ENCODE peak calls at places on chromosome 14, in ten cellular contexts. F is A549; J is heart left ventricle; O is CD4-positive, CD25-positive, alpha-beta regulatory T cell; P is MM.1S; E is fibroblast of lung; L is RWPE2; A is prostate gland; Z is iPS DF 6.9; R is small intestine. M is an unnamed sample.

GRCh38 chr14:52241102-52241793 is 26.2 kb upstream of the PTGDR start:
- DNase-seq in P (no peak), A (no peak), E (peak; percentile 78), L (no peak), J (no peak), Z (no peak), R (no peak), F (no peak), O (no peak), M (no peak)

GRCh38 chr14:76050797-76051392 is 65.3 kb downstream of the IFT43 start:
- DNase-seq in O (peak; percentile 53), A (peak; percentile 38), F (peak; percentile 60), L (no peak), P (peak; percentile 17), J (no peak), Z (peak; percentile 31), R (peak; percentile 57), E (peak; percentile 36), M (peak; percentile 57)

GRCh38 chr14:65723348-65723747 is 310.8 kb downstream of the FUT8 start:
- DNase-seq in R (no peak), L (no peak), P (peak; percentile 73), O (no peak), F (no peak), A (no peak), J (no peak), E (no peak), Z (no peak), M (no peak)

GRCh38 chr14:84071061-84071460 is 1458.9 kb upstream of the FLRT2 start:
- DNase-seq in O (no peak), P (no peak), J (no peak), A (no peak), Z (no peak), E (no peak), F (no peak), L (no peak), R (no peak), M (no peak)

GRCh38 chr14:95727084-95727700 is 13.3 kb upstream of the TCL1A start:
- DNase-seq in R (no peak), P (no peak), E (no peak), O (no peak), Z (no peak), L (no peak), F (no peak), A (no peak), J (no peak), M (no peak)

GRCh38 chr14:101189962-101190560 is 286.5 kb upstream of the RTL1 start:
- DNase-seq in Z (no peak), F (no peak), R (no peak), L (no peak), J (no peak), E (no peak), P (no peak), O (no peak), A (no peak), M (no peak)

GRCh38 chr14:74886001-74886400 is 4.3 kb downstream of the DLST start:
- DNase-seq in F (no peak), O (no peak), L (no peak), R (no peak), A (no peak), Z (peak; percentile 48), E (peak; percentile 93), P (no peak), J (no peak), M (no peak)

GRCh38 chr14:65780566-65780965 is 368.0 kb downstream of the FUT8 start:
- DNase-seq in E (no peak), R (no peak), J (no peak), O (no peak), A (no peak), Z (no peak), L (no peak), P (no peak), F (no peak), M (no peak)

GRCh38 chr14:101704140-101704539 is 57.4 kb upstream of the PPP2R5C start:
- DNase-seq in F (no peak), A (no peak), E (no peak), J (no peak), P (no peak), L (peak; percentile 40), Z (no peak), O (peak; percentile 29), R (no peak), M (no peak)

GRCh38 chr14:101135796-101136742 is 232.5 kb upstream of the RTL1 start:
- DNase-seq in Z (no peak), L (no peak), R (no peak), J (no peak), F (no peak), O (no peak), P (no peak), A (no peak), E (no peak), M (no peak)

GRCh38 chr14:55438066-55438683 is 2.2 kb downstream of the TBPL2 start:
- DNase-seq in A (no peak), R (peak; percentile 57), E (peak; percentile 60), F (peak; percentile 71), J (no peak), L (no peak), O (peak; percentile 11), P (no peak), Z (no peak), M (no peak)

GRCh38 chr14:51534623-51535022 is 117.1 kb upstream of the FRMD6 start:
- DNase-seq in L (peak; percentile 94), F (peak; percentile 42), A (peak; percentile 22), R (no peak), Z (no peak), J (no peak), E (peak; percentile 63), O (no peak), P (no peak), M (no peak)

GRCh38 chr14:101715209-101716076 is 46.1 kb upstream of the PPP2R5C start:
- DNase-seq in L (peak; percentile 48), F (no peak), R (no peak), Z (no peak), A (no peak), P (no peak), O (no peak), J (no peak), E (no peak), M (no peak)

GRCh38 chr14:94615823-94616570 is 3.8 kb downstream of the SERPINA3 start:
- DNase-seq in O (no peak), Z (no peak), J (no peak), R (no peak), P (no peak), F (no peak), L (no peak), E (no peak), A (no peak), M (no peak)
- H3K4me3 ChIP-seq in O (no peak overlapping the region), Z (no peak overlapping the region), J (no peak overlapping the region), R (no peak overlapping the region), P (no peak overlapping the region), F (no peak overlapping the region), L (no peak overlapping the region), E (no peak overlapping the region), A (no peak overlapping the region), M (no peak overlapping the region)

GRCh38 chr14:104694475-104694950 is 5.1 kb downstream of the INF2 start:
- DNase-seq in Z (no peak), O (no peak), E (no peak), L (no peak), P (no peak), F (no peak), R (no peak), A (no peak), J (no peak), M (no peak)
- H3K4me1 ChIP-seq in Z (peaks cover 17% of the 10 kb centered on the region), O (peaks cover 66% of the 10 kb centered on the region), E (peaks cover 38% of the 10 kb centered on the region), L (peaks cover 28% of the 10 kb centered on the region), P (no peaks in the 10 kb centered on the region), F (peaks cover 91% of the 10 kb centered on the region), R (peaks cover 4% of the 10 kb centered on the region), A (peaks cover 12% of the 10 kb centered on the region), J (peaks cover 96% of the 10 kb centered on the region), M (peaks cover 63% of the 10 kb centered on the region)

GRCh38 chr14:50452979-50453705 is 56.5 kb upstream of the CDKL1 start:
- DNase-seq in J (no peak), A (no peak), P (no peak), Z (no peak), R (no peak), O (no peak), L (no peak), E (peak; percentile 87), F (no peak), M (no peak)
- H3K4me3 ChIP-seq in J (no peak overlapping the region), A (no peak overlapping the region), P (no peak overlapping the region), Z (no peak overlapping the region), R (no peak overlapping the region), O (no peak overlapping the region), L (no peak overlapping the region), E (no peak overlapping the region), F (no peak overlapping the region), M (no peak overlapping the region)

DNA sequence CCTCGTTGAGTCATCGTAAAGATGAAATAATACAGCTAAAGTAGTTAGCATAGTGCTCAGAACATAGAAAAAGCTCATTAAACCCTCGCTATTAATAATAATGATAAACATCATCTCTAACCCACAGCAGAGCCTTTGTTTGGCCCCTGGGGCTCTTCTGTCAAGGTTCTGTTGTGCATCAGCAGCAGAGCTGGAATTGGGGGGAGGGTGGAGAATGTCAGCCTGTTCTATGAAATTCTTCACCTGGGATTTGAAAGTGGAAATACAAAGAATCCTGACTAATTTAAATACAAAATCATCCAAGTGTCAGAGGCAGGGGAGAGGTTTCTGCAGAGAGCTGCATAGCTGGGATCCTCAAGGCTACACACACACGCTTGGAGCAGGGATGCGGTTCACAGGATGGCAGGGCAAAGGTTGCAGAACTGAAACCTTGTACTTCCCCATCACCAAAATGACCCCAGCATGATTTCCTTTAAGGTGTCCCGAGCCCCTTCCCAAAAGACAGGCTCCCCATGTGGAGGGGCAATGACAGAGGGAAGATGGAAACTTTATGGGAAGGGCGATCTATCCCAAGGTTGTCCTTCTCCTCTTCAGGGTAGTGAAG is 71.8 kb downstream of the DAD1 start:
- DNase-seq in R (no peak), P (no peak), F (no peak), Z (no peak), L (no peak), E (no peak), A (no peak), O (no peak), J (no peak), M (no peak)
- H3K4me1 ChIP-seq in R (no peaks in the 10 kb centered on the region), P (peaks cover 6% of the 10 kb centered on the region), F (no peaks in the 10 kb centered on the region), Z (no peaks in the 10 kb centered on the region), L (peaks cover 19% of the 10 kb centered on the region), E (peaks cover 4% of the 10 kb centered on the region), A (no peaks in the 10 kb centered on the region), O (peaks cover 96% of the 10 kb centered on the region), J (peaks cover 47% of the 10 kb centered on the region), M (peaks cover 95% of the 10 kb centered on the region)

M was measured in CD8-positive, alpha-beta T cell.